ENCODE peak calls at places on chromosomes 4 and X, in ten cellular contexts. T is stimulated activated CD4-positive, alpha-beta T cell treated with anti-CD3 and anti-CD28 coated beads, TNF-alpha, amount 100 ng/mL, for 1 hour; O is BE2C; H is mesothelial cell of epicardium; F is IMR-90; E is posterior cingulate gyrus; A is AG08396; D is AG10803; K is NCI-H1092; X is LoVo. S is an unnamed sample.

GRCh38 chr4:171817026-171817425 is 3.8 kb downstream of the GALNTL6 start:
- DNase-seq in H (no peak), F (no peak), E (no peak), O (no peak), T (no peak), D (no peak), X (no peak), K (no peak), A (no peak), S (no peak)

GRCh38 chr4:30719363-30720020 is 677 bp upstream of the PCDH7 start:
- DNase-seq in F (peak), H (peak), O (peak), T (no peak), A (peak), K (peak), X (no peak), D (peak), E (peak), S (peak)

GRCh38 chrX:18891561-18891945 is 92.4 kb downstream of the PHKA2 start:
- DNase-seq in F (no peak), T (no peak), A (no peak), K (no peak), H (no peak), X (no peak), D (no peak), O (no peak), E (no peak), S (no peak)

GRCh38 chr4:95898226-95898625 is 58.3 kb downstream of the PDHA2 start:
- DNase-seq in K (no peak), T (no peak), E (no peak), F (no peak), A (no peak), D (no peak), O (no peak), X (no peak), H (no peak), S (no peak)

GRCh38 chr4:52299120-52299519 is 248.0 kb downstream of the SPATA18 start:
- DNase-seq in T (no peak), H (no peak), X (no peak), A (no peak), K (no peak), O (no peak), D (peak), E (no peak), F (no peak), S (no peak)

GRCh38 chrX:56943264-56943663 is 52.1 kb downstream of the SPIN3 start:
- DNase-seq in O (no peak), T (no peak), X (no peak), A (no peak), K (no peak), F (no peak), H (no peak), D (no peak), E (no peak), S (no peak)

GRCh38 chrX:46627700-46628405 is 54.3 kb downstream of the CHST7 start:
- DNase-seq in T (no peak), K (no peak), F (no peak), H (no peak), O (no peak), X (no peak), D (no peak), A (no peak), E (no peak), S (no peak)

GRCh38 chr4:80471701-80472100 is 136.2 kb downstream of the CFAP299 start:
- DNase-seq in A (peak), H (no peak), F (peak), K (peak), D (peak), X (peak), E (no peak), O (no peak), T (no peak), S (no peak)

GRCh38 chr4:124334119-124334518 is 378.4 kb downstream of the ANKRD50 start:
- DNase-seq in T (no peak), X (peak), D (peak), H (no peak), A (peak), F (peak), O (peak), E (peak), K (peak), S (peak)

GRCh38 chr4:73662709-73663546 is 42.7 kb upstream of the RASSF6 start:
- DNase-seq in D (peak), K (peak), O (no peak), T (no peak), E (no peak), X (peak), F (peak), A (peak), H (no peak), S (peak)

GRCh38 chr4:169283114-169283509 is 12.4 kb upstream of the SH3RF1 start:
- DNase-seq in H (no peak), D (peak), E (no peak), O (no peak), T (no peak), A (peak), F (peak), X (no peak), K (no peak), S (peak)

GRCh38 chrX:133706890-133707289 is 278.5 kb downstream of the GPC3 start:
- DNase-seq in X (no peak), E (no peak), T (no peak), F (no peak), D (no peak), K (no peak), O (no peak), H (no peak), A (no peak), S (no peak)

GRCh38 chr4:77310931-77311330 is 153.9 kb downstream of the CCNG2 start:
- DNase-seq in X (no peak), T (no peak), O (no peak), F (no peak), A (no peak), D (peak), E (no peak), K (no peak), H (no peak), S (no peak)